ENCODE peak calls at places on chromosomes 3 and 15, in ten cellular contexts. Q is esophagus squamous epithelium; M is spleen; O is cardiac muscle cell; W is colonic mucosa; F is mammary epithelial cell; I is heart left ventricle; G is GM12878; L is CD8-positive, alpha-beta T cell; H is tibial artery. X is an unnamed sample. For H3K36me3, the result is how much of the 10 kb centered on the place peaks cover.

GRCh38 chr15:51731549-51732267 is 5.7 kb downstream of the LYSMD2 start:
- DNase-seq in Q (no peak), M (no peak), O (peak), W (peak), F (no peak), I (no peak), G (peak), L (peak), H (no peak), X (no peak)

GRCh38 chr15:71443538-71443937 is 328.3 kb downstream of the THSD4 start:
- DNase-seq in Q (no peak), M (no peak), O (peak), W (peak), F (no peak), I (no peak), G (no peak), L (peak), H (peak), X (peak)

GRCh38 chr15:28017423-28017924 is 81.6 kb downstream of the OCA2 start:
- DNase-seq in Q (no peak), M (no peak), O (no peak), W (peak), F (no peak), I (no peak), G (no peak), L (no peak), H (no peak), X (peak)

GRCh38 chr15:89340586-89340985 is 6.0 kb upstream of the POLG start:
- DNase-seq in Q (no peak), M (peak), O (no peak), W (no peak), F (no peak), I (no peak), G (no peak), L (no peak), H (no peak), X (no peak)

GRCh38 chr15:40233727-40234577 is 4.9 kb upstream of the PAK6 start:
- DNase-seq in Q (no peak), M (no peak), O (no peak), W (no peak), F (peak), I (no peak), G (no peak), L (no peak), H (no peak), X (no peak)

GRCh38 chr3:61996351-61996750 is 377.0 kb downstream of the FEZF2 start:
- DNase-seq in Q (no peak), M (no peak), O (no peak), W (no peak), F (peak), I (no peak), G (no peak), L (no peak), H (no peak), X (no peak)

GRCh38 chr15:91655891-91656290 is 197.6 kb upstream of the SLCO3A1 start:
- DNase-seq in Q (no peak), M (no peak), O (no peak), W (no peak), F (no peak), I (no peak), G (no peak), L (peak), H (no peak), X (no peak)

GRCh38 chr3:99384596-99384995 is 253.8 kb upstream of the COL8A1 start:
- DNase-seq in Q (no peak), M (no peak), O (no peak), W (no peak), F (peak), I (no peak), G (no peak), L (no peak), H (no peak), X (no peak)

GRCh38 chr3:167066977-167067843 is 312.9 kb downstream of the ZBBX start:
- DNase-seq in Q (no peak), M (no peak), O (no peak), W (no peak), F (no peak), I (no peak), G (no peak), L (no peak), H (no peak), X (no peak)

GRCh38 chr15:53762916-53763315 is 3.5 kb upstream of the WDR72 start:
- DNase-seq in Q (no peak), M (no peak), O (no peak), W (no peak), F (no peak), I (no peak), G (no peak), L (no peak), H (no peak), X (no peak)

GRCh38 chr15:87578776-87579175 is 677.8 kb downstream of the NTRK3 start:
- DNase-seq in Q (no peak), M (no peak), O (no peak), W (no peak), F (peak), I (no peak), G (no peak), L (no peak), H (no peak), X (no peak)

GRCh38 chr3:124812291-124813265 is 74.6 kb downstream of the ITGB5 start:
- DNase-seq in Q (no peak), M (no peak), O (peak), W (peak), F (peak), I (peak), G (no peak), L (no peak), H (peak), X (no peak)

GRCh38 chr3:32399030-32399620 is 7.5 kb downstream of the CMTM7 start:
- DNase-seq in Q (no peak), M (no peak), O (peak), W (peak), F (peak), I (no peak), G (no peak), L (peak), H (no peak), X (peak)

GRCh38 chr3:102353148-102353547 is 81.7 kb upstream of the ZPLD1 start:
- DNase-seq in Q (no peak), M (no peak), O (peak), W (no peak), F (no peak), I (no peak), G (no peak), L (no peak), H (no peak), X (no peak)

GRCh38 chr3:115768661-115769060 is 145.4 kb downstream of the GAP43 start:
- DNase-seq in Q (no peak), M (no peak), O (no peak), W (no peak), F (no peak), I (no peak), G (no peak), L (no peak), H (no peak), X (no peak)

GRCh38 chr3:5057857-5058324 is 64.2 kb upstream of the ARL8B start:
- DNase-seq in Q (no peak), M (peak), O (peak), W (peak), F (peak), I (no peak), G (peak), L (peak), H (peak), X (peak)

GRCh38 chr3:111729087-111729846 is 129.8 kb upstream of the PHLDB2 start:
- DNase-seq in Q (no peak), M (no peak), O (peak), W (peak), F (peak), I (peak), G (no peak), L (no peak), H (peak), X (no peak)

GRCh38 chr3:187922704-187923393 is 177.6 kb upstream of the BCL6 start:
- DNase-seq in Q (no peak), M (no peak), O (peak), W (no peak), F (peak), I (no peak), G (no peak), L (no peak), H (no peak), X (no peak)

GRCh38 chr3:44988073-44988472 is 12.0 kb downstream of the EXOSC7 start:
- DNase-seq in Q (no peak), M (no peak), O (peak), W (no peak), F (no peak), I (no peak), G (no peak), L (no peak), H (no peak), X (no peak)

GRCh38 chr15:64877435-64877834 is 34.3 kb upstream of the ANKDD1A start:
- DNase-seq in Q (no peak), M (peak), O (peak), W (peak), F (no peak), I (peak), G (no peak), L (no peak), H (peak), X (no peak)

GRCh38 chr3:14432996-14433572 is 30.7 kb downstream of the SLC6A6 start:
- DNase-seq in Q (no peak), M (peak), O (no peak), W (no peak), F (no peak), I (no peak), G (no peak), L (no peak), H (no peak), X (no peak)

GRCh38 chr3:115272036-115272824 is 125.1 kb upstream of the ZBTB20 start:
- DNase-seq in Q (no peak), M (no peak), O (peak), W (no peak), F (peak), I (no peak), G (no peak), L (no peak), H (no peak), X (peak)

GRCh38 chr3:180707921-180708320 is 28.6 kb upstream of the CCDC39 start:
- DNase-seq in Q (no peak), M (no peak), O (no peak), W (no peak), F (no peak), I (no peak), G (no peak), L (no peak), H (no peak), X (no peak)

GRCh38 chr3:154273381-154273780 is 50.9 kb downstream of the DHX36 start:
- DNase-seq in Q (no peak), M (no peak), O (no peak), W (no peak), F (no peak), I (no peak), G (no peak), L (no peak), H (no peak), X (no peak)

GRCh38 chr3:183381179-183381578 is 47.2 kb downstream of the MCF2L2 start:
- DNase-seq in Q (no peak), M (no peak), O (peak), W (no peak), F (peak), I (no peak), G (no peak), L (no peak), H (no peak), X (no peak)

GRCh38 chr15:83105450-83105849 is 2.0 kb upstream of the TM6SF1 start:
- DNase-seq in Q (no peak), M (no peak), O (no peak), W (no peak), F (no peak), I (no peak), G (no peak), L (no peak), H (no peak), X (no peak)

GRCh38 chr3:59985643-59986200 is 935.9 kb upstream of the CFAP20DC start:
- DNase-seq in Q (no peak), M (no peak), O (no peak), W (no peak), F (no peak), I (no peak), G (no peak), L (no peak), H (no peak), X (no peak)

GRCh38 chr3:173659972-173660371 is 262.4 kb downstream of the NLGN1 start:
- DNase-seq in Q (no peak), M (no peak), O (no peak), W (no peak), F (no peak), I (no peak), G (no peak), L (no peak), H (no peak), X (no peak)

DNA sequence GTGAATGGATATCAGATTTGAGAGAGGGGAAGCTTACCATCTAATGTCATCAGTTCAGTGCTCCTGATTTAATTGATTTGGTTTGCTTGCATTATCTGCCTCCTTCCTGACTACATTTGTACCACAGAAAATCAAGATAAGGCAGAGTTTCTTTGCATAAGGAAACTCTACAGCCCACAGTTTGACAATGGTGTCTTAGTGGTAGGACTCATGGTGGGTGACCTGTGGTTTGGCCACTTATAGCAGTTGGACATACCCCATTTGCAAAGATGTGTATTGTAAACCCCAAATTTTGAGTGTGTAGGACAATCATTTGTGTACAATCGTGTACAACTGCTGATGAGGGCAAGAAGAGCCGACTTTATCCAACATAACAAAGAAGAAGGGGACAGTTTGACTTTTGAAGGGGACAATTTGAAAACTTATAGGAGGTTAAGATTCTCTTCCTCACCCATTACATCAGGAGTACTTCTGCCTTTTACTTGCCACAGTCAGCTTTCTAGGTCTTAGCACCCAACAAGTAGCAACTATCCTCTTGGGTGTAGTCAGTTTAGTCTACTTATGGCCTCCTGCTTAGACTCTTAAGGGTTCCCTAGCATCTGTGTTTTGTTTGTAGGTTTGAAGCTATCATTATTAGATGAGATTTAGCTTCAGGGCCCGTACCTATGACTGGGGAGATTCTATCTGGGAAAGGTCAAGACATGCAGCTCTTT is 6.2 kb downstream of the TGFBR2 start:
- DNase-seq in Q (no peak), M (no peak), O (no peak), W (no peak), F (no peak), I (no peak), G (no peak), L (no peak), H (no peak), X (no peak)
- TF ChIP-seq CTCF in Q (no peak), M (no peak), O (no peak), W (no peak), F (no peak), I (no peak), G (no peak), L (no peak), H (no peak), X (no peak)

GRCh38 chr15:76181705-76182107 is 121.9 kb downstream of the TMEM266 start:
- DNase-seq in Q (no peak), M (no peak), O (no peak), W (no peak), F (no peak), I (no peak), G (peak), L (no peak), H (no peak), X (no peak)
- H3K36me3 ChIP-seq in Q (under half), M (under half), O (under half), W (under half), F (under half), I (under half), G (under half), L (under half), H (under half), X (under half)

GRCh38 chr3:151316267-151316991 is at the start of gene GPR87:
- DNase-seq in Q (no peak), M (no peak), O (no peak), W (no peak), F (peak), I (no peak), G (no peak), L (no peak), H (no peak), X (no peak)
- H3K4me3 ChIP-seq in Q (peak), M (no peak), O (no peak), W (no peak), F (peak), I (no peak), G (no peak), L (no peak), H (no peak), X (no peak)

GRCh38 chr15:100340721-100341661 is 784 bp downstream of the ADAMTS17 start:
- DNase-seq in Q (no peak), M (peak), O (no peak), W (peak), F (no peak), I (no peak), G (no peak), L (no peak), H (no peak), X (no peak)

GRCh38 chr15:100337422-100338044 is 4.2 kb downstream of the ADAMTS17 start:
- DNase-seq in Q (no peak), M (no peak), O (no peak), W (no peak), F (no peak), I (no peak), G (no peak), L (no peak), H (no peak), X (no peak)

GRCh38 chr15:100339999-100340398 is 1.8 kb downstream of the ADAMTS17 start:
- DNase-seq in Q (no peak), M (no peak), O (no peak), W (no peak), F (no peak), I (no peak), G (no peak), L (no peak), H (no peak), X (no peak)

GRCh38 chr15:100338247-100338646 is 3.5 kb downstream of the ADAMTS17 start:
- DNase-seq in Q (no peak), M (no peak), O (no peak), W (no peak), F (no peak), I (no peak), G (no peak), L (no peak), H (no peak), X (no peak)

GRCh38 chr15:100338971-100339444 is 2.8 kb downstream of the ADAMTS17 start:
- DNase-seq in Q (no peak), M (no peak), O (peak), W (peak), F (peak), I (no peak), G (no peak), L (peak), H (peak), X (peak)
- TF ChIP-seq CTCF in Q (peak), M (peak), O (peak), W (peak), F (peak), I (peak), G (peak), L (peak), H (peak), X (peak)

DNA sequence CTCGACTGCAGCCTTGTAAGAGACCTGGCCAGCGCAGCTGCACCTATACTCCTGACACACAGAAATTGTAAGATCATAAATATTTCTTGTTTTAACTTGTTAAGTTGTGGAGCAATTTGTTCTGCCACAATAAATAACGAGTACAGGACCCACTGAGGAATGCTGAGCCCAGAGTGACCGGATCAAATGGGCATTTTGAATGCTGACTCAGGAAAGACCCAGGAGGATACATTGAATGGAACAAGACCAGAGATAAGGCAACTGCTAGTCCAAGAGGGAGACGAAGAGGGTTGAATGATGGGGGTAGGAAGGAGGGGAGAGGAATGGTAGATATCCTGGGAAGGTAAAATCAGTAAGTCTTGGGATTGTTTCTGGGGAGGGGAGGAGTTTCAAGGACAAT is 8.9 kb upstream of the C3orf70 start:
- DNase-seq in Q (no peak), M (no peak), O (no peak), W (no peak), F (no peak), I (no peak), G (no peak), L (no peak), H (no peak), X (no peak)
- H3K36me3 ChIP-seq in Q (under half), M (under half), O (under half), W (under half), F (under half), I (under half), G (under half), L (under half), H (under half), X (under half)

GRCh38 chr15:75785771-75786563 is 57.3 kb upstream of the UBE2Q2 start:
- DNase-seq in Q (no peak), M (no peak), O (peak), W (peak), F (no peak), I (no peak), G (no peak), L (no peak), H (no peak), X (peak)
- H3K4me3 ChIP-seq in Q (no peak), M (no peak), O (peak), W (no peak), F (no peak), I (no peak), G (no peak), L (no peak), H (no peak), X (peak)

GRCh38 chr15:92719024-92719423 is 63.4 kb upstream of the FAM174B start:
- DNase-seq in Q (no peak), M (no peak), O (peak), W (no peak), F (no peak), I (no peak), G (no peak), L (no peak), H (no peak), X (no peak)

GRCh38 chr15:92715753-92716152 is 60.2 kb upstream of the FAM174B start:
- DNase-seq in Q (no peak), M (no peak), O (peak), W (no peak), F (no peak), I (no peak), G (no peak), L (no peak), H (no peak), X (no peak)

GRCh38 chr15:92714457-92715401 is 59.2 kb upstream of the FAM174B start:
- DNase-seq in Q (no peak), M (peak), O (peak), W (peak), F (peak), I (peak), G (peak), L (peak), H (peak), X (peak)

GRCh38 chr15:92711457-92711831 is 55.9 kb upstream of the FAM174B start:
- DNase-seq in Q (no peak), M (no peak), O (no peak), W (no peak), F (no peak), I (no peak), G (no peak), L (no peak), H (no peak), X (no peak)

GRCh38 chr15:92714071-92714456 is 58.5 kb upstream of the FAM174B start:
- DNase-seq in Q (no peak), M (no peak), O (peak), W (no peak), F (peak), I (no peak), G (no peak), L (peak), H (no peak), X (peak)
- TF ChIP-seq CTCF in Q (no peak), M (no peak), O (no peak), W (no peak), F (no peak), I (no peak), G (no peak), L (no peak), H (no peak), X (no peak)